ENCODE peak calls at places on chromosomes 16 and 17, in four cellular contexts. One of them, this sample, is unnamed.

GRCh38 chr16:10616744-10617640 is 36.6 kb upstream of the EMP2 start:
- DNase-seq in transverse colon: peak; percentile 82
- DNase-seq in heart left ventricle: peak; percentile 73
- DNase-seq in tibial artery: no peak
- DNase-seq in this sample: peak; percentile 83

GRCh38 chr17:42288985-42289862 is 926 bp downstream of the STAT5A start:
- DNase-seq in transverse colon: peak; percentile 68
- DNase-seq in tibial artery: no peak
- DNase-seq in heart left ventricle: peak; percentile 47
- DNase-seq in this sample: peak; percentile 68

GRCh38 chr16:50259334-50260205 is 6.8 kb upstream of the ADCY7 start:
- DNase-seq in transverse colon: peak; percentile 38
- DNase-seq in heart left ventricle: peak; percentile 60
- DNase-seq in tibial artery: peak; percentile 79
- DNase-seq in this sample: no peak

GRCh38 chr17:1351275-1351674 is 48.7 kb downstream of the YWHAE start:
- DNase-seq in tibial artery: no peak
- DNase-seq in transverse colon: no peak
- DNase-seq in heart left ventricle: no peak
- DNase-seq in this sample: no peak

GRCh38 chr17:79655672-79656290 is 44.9 kb upstream of the RBFOX3 start:
- DNase-seq in transverse colon: no peak
- DNase-seq in tibial artery: no peak
- DNase-seq in heart left ventricle: no peak
- DNase-seq in this sample: no peak

GRCh38 chr17:27294689-27295630 is 1.0 kb downstream of the WSB1 start:
- DNase-seq in heart left ventricle: peak; percentile 64
- DNase-seq in transverse colon: peak; percentile 76
- DNase-seq in tibial artery: peak; percentile 82
- DNase-seq in this sample: no peak

GRCh38 chr17:54950116-54950515 is 18.3 kb downstream of the COX11 start:
- DNase-seq in heart left ventricle: no peak
- DNase-seq in tibial artery: no peak
- DNase-seq in transverse colon: no peak
- DNase-seq in this sample: no peak

GRCh38 chr17:48577330-48577945 is 712 bp downstream of the HOXB4 start:
- DNase-seq in heart left ventricle: no peak
- DNase-seq in transverse colon: no peak
- DNase-seq in tibial artery: no peak
- DNase-seq in this sample: no peak

GRCh38 chr16:57379579-57379978 is 7.3 kb downstream of the CX3CL1 start:
- DNase-seq in heart left ventricle: no peak
- DNase-seq in tibial artery: no peak
- DNase-seq in transverse colon: no peak
- DNase-seq in this sample: no peak

GRCh38 chr17:73643012-73643845 is 1.0 kb downstream of the SDK2 start:
- DNase-seq in transverse colon: peak; percentile 34
- DNase-seq in heart left ventricle: peak; percentile 41
- DNase-seq in tibial artery: no peak
- DNase-seq in this sample: no peak

DNA sequence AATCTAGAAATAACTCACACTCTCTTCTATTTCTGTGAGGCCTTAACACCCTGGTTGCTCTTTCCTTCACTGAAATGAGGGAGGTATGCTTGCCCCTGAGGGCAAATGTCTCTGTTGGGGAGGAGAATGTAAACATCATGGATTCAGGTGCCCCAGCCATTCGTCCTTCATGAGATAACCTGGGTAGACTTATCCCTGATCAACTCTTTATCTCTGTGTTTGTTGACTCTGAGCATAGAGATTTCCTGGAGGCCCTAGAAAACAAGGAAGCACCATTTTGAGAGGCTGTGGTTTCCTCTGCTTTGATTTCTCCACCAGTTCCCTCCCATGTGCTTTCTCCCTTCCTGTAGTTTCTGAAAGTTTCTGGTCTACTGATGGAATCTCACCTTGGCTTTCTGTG is 77.3 kb downstream of the PHKB start:
- DNase-seq in transverse colon: no peak
- DNase-seq in heart left ventricle: no peak
- DNase-seq in tibial artery: no peak
- DNase-seq in this sample: no peak
- H3K9me3 ChIP-seq in transverse colon: peaks cover 27% of the 10 kb centered on the region
- H3K9me3 ChIP-seq in heart left ventricle: peaks cover 48% of the 10 kb centered on the region
- H3K9me3 ChIP-seq in tibial artery: peaks cover 44% of the 10 kb centered on the region
- H3K9me3 ChIP-seq in this sample: peaks cover 27% of the 10 kb centered on the region

GRCh38 chr17:43664096-43664495 is 2.4 kb upstream of the MEOX1 start:
- DNase-seq in transverse colon: no peak
- DNase-seq in heart left ventricle: no peak
- DNase-seq in tibial artery: no peak
- DNase-seq in this sample: no peak
- H3K4me1 ChIP-seq in transverse colon: no peaks in the 10 kb centered on the region
- H3K4me1 ChIP-seq in heart left ventricle: peaks cover 19% of the 10 kb centered on the region
- H3K4me1 ChIP-seq in tibial artery: peaks cover 22% of the 10 kb centered on the region
- H3K4me1 ChIP-seq in this sample: no peaks in the 10 kb centered on the region

GRCh38 chr17:38452719-38453118 is 24.5 kb downstream of the ARHGAP23 start:
- DNase-seq in tibial artery: no peak
- DNase-seq in heart left ventricle: no peak
- DNase-seq in transverse colon: no peak
- DNase-seq in this sample: no peak

GRCh38 chr17:38449364-38449763 is 21.1 kb downstream of the ARHGAP23 start:
- DNase-seq in heart left ventricle: no peak
- DNase-seq in transverse colon: no peak
- DNase-seq in tibial artery: no peak
- DNase-seq in this sample: no peak

GRCh38 chr17:38451840-38452529 is 23.7 kb downstream of the ARHGAP23 start:
- DNase-seq in tibial artery: no peak
- DNase-seq in heart left ventricle: peak; percentile 71
- DNase-seq in transverse colon: no peak
- DNase-seq in this sample: no peak

GRCh38 chr17:38450699-38451029 is 22.4 kb downstream of the ARHGAP23 start:
- DNase-seq in transverse colon: no peak
- DNase-seq in tibial artery: no peak
- DNase-seq in heart left ventricle: no peak
- DNase-seq in this sample: no peak

DNA sequence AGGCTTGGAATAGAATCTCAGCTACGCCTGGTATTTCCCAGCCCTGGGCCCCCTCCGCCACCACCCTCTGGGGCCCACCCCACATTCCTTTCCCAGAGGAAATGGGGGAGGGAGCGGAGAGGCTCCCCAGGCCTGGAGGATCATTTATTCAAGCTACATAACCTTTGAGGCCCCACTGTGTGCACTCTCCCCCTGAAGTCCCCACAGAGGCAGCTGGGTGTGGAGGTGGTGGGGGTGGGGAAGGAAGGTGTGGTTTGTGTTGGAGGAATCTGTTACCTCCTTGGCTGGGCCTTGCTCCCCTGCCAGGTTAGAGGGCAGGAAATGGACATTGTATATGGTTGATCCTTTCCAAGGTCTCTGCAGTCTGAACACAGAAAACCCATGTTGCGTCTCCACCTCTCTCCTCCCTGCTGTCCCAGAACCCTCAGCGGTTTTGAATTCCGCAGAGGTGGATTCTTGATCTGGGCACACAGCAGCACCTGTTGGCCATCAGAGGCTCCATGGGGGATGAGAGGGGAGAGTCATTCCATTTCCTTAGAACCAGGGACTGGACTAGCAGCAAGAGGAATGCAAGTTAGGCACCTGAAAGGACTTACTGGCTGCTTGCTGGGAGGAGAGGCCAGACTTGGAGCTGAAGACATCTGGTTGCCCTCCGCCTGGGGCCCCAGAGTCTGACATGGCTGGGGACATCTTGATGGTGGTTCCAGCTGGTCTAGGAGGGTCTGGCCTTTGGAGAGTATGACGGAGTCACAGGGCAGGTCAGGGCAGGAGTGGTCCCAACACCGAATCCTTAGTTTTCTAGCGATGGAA is 23.0 kb downstream of the ARHGAP23 start:
- DNase-seq in transverse colon: no peak
- DNase-seq in heart left ventricle: peak; percentile 78
- DNase-seq in tibial artery: no peak
- DNase-seq in this sample: peak; percentile 64
- H3K4me3 ChIP-seq in transverse colon: no peak overlapping the region
- H3K4me3 ChIP-seq in heart left ventricle: peak overlapping the region; percentile 32
- H3K4me3 ChIP-seq in tibial artery: no peak overlapping the region
- H3K4me3 ChIP-seq in this sample: peak overlapping the region; percentile 35

GRCh38 chr16:3220839-3221238 is 14.1 kb downstream of the ZNF200 start:
- DNase-seq in transverse colon: no peak
- DNase-seq in tibial artery: no peak
- DNase-seq in heart left ventricle: no peak
- DNase-seq in this sample: no peak

DNA sequence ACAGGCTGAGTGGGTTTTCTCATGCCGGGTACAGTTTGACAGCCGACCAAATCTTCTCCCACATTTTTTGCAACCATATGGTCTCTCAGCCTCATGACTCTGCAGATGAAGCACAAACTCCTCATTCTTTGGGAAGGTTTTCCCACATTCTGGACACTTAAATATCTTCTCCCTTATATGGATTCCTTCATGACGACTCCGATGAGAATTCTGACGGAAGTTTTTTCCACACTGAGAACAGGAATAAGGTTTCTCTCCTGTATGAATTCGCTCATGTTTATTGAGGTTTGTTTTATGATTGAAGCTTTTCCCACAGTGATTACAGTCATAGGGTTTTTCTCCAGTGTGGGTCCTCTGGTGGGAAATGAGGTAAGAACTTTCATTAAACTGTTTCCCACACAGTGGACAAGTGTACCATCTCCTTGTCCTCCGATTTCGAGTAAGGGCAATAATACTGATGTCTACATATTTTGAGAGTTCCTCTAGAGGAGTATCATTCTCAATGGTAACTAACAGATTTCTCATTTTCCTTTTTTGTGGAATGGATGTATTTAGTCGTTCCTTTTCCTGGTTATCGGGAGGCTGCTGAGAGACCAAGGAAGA is 10.9 kb downstream of the ZNF200 start:
- DNase-seq in tibial artery: no peak
- DNase-seq in transverse colon: no peak
- DNase-seq in heart left ventricle: no peak
- DNase-seq in this sample: no peak
- H3K9me3 ChIP-seq in tibial artery: peaks cover 90% of the 10 kb centered on the region
- H3K9me3 ChIP-seq in transverse colon: peaks cover 84% of the 10 kb centered on the region
- H3K9me3 ChIP-seq in heart left ventricle: peaks cover 89% of the 10 kb centered on the region
- H3K9me3 ChIP-seq in this sample: peaks cover 84% of the 10 kb centered on the region

DNA sequence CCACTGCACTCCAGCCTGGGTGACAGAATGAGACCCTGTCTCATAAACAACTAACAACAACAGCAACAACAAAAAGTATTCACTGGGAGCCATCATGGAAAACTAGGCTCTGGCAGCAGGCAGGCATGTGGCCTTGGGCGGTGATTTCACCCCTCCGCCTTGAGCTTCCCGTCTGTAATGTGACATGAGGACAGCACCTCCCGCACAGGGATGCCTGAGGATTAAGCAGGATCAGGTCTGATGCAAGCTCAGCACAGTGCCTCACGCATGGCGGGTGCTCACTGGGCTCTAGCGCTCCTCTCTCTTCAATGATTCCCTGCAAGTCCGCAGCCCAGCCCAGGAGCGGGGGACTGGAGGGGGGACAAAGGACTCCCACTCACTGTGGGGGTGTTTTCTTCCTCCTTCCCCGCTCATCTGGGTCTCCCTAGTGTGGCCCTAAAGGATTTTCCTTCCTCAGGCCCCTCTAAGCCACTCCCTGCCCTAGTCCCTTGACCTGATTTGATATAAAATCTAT is 2.8 kb downstream of the PLCD3 start:
- DNase-seq in tibial artery: no peak
- DNase-seq in transverse colon: peak; percentile 58
- DNase-seq in heart left ventricle: peak; percentile 39
- DNase-seq in this sample: no peak
- H3K4me1 ChIP-seq in tibial artery: peaks cover 63% of the 10 kb centered on the region
- H3K4me1 ChIP-seq in transverse colon: peaks cover 33% of the 10 kb centered on the region
- H3K4me1 ChIP-seq in heart left ventricle: peaks cover 53% of the 10 kb centered on the region
- H3K4me1 ChIP-seq in this sample: peaks cover 52% of the 10 kb centered on the region

GRCh38 chr17:50423553-50424159 is 2.4 kb upstream of the ACSF2 start:
- DNase-seq in transverse colon: no peak
- DNase-seq in heart left ventricle: no peak
- DNase-seq in tibial artery: peak; percentile 37
- DNase-seq in this sample: peak; percentile 66

GRCh38 chr17:50420419-50421112 is 5.5 kb upstream of the ACSF2 start:
- DNase-seq in heart left ventricle: no peak
- DNase-seq in transverse colon: no peak
- DNase-seq in tibial artery: no peak
- DNase-seq in this sample: no peak

GRCh38 chr17:50422738-50423137 is 3.3 kb upstream of the ACSF2 start:
- DNase-seq in tibial artery: no peak
- DNase-seq in transverse colon: no peak
- DNase-seq in heart left ventricle: no peak
- DNase-seq in this sample: no peak

GRCh38 chr17:50424246-50425000 is 1.6 kb upstream of the ACSF2 start:
- DNase-seq in heart left ventricle: no peak
- DNase-seq in transverse colon: no peak
- DNase-seq in tibial artery: no peak
- DNase-seq in this sample: no peak

GRCh38 chr17:50421308-50422031 is 4.5 kb upstream of the ACSF2 start:
- DNase-seq in transverse colon: no peak
- DNase-seq in tibial artery: no peak
- DNase-seq in heart left ventricle: no peak
- DNase-seq in this sample: no peak
- H3K4me3 ChIP-seq in transverse colon: no peak overlapping the region
- H3K4me3 ChIP-seq in tibial artery: no peak overlapping the region
- H3K4me3 ChIP-seq in heart left ventricle: peak overlapping the region; percentile 17
- H3K4me3 ChIP-seq in this sample: peak overlapping the region; percentile 20

GRCh38 chr16:21179126-21179982 is 20.9 kb downstream of the LDAF1 start:
- DNase-seq in heart left ventricle: peak; percentile 31
- DNase-seq in transverse colon: no peak
- DNase-seq in tibial artery: peak; percentile 54
- DNase-seq in this sample: no peak
- H3K9me3 ChIP-seq in heart left ventricle: no peaks in the 10 kb centered on the region
- H3K9me3 ChIP-seq in transverse colon: no peaks in the 10 kb centered on the region
- H3K9me3 ChIP-seq in tibial artery: no peaks in the 10 kb centered on the region
- H3K9me3 ChIP-seq in this sample: no peaks in the 10 kb centered on the region

DNA sequence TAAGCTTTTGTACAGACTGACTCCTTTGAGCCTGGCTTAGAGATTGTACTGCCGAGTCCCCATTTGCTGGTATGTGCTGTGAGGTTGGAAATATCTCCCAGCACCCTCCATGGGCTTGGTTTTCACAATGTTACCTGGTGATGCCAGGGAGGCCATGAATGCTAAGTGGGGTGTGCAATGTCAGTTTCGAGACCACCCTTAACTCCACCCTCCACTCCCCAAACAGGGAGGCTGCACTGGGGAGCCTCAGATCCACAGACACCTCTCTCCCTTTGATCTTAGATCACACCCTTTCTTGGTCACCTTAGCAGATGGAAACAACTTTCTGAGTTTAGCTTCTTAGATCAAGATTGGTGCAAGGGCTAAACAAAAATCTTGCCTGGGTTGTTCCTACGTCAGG is 28.6 kb upstream of the PIK3R6 start:
- DNase-seq in transverse colon: no peak
- DNase-seq in heart left ventricle: no peak
- DNase-seq in tibial artery: no peak
- DNase-seq in this sample: no peak
- H3K4me1 ChIP-seq in transverse colon: no peaks in the 10 kb centered on the region
- H3K4me1 ChIP-seq in heart left ventricle: no peaks in the 10 kb centered on the region
- H3K4me1 ChIP-seq in tibial artery: no peaks in the 10 kb centered on the region
- H3K4me1 ChIP-seq in this sample: peaks cover 24% of the 10 kb centered on the region